ENCODE peak calls at places on chromosomes 13 and 19, in nine cellular contexts. One of them, this sample, is unnamed.

GRCh38 chr13:98466634-98467236 is 110.2 kb downstream of the STK24 start:
- DNase-seq in fibroblast of lung: peak
- DNase-seq in AG04450: no peak
- DNase-seq in keratinocyte: no peak
- DNase-seq in PC-9: peak
- DNase-seq in body of pancreas: peak
- DNase-seq in endothelial cell: peak
- DNase-seq in neural progenitor cell: peak
- DNase-seq in GM06990: no peak
- DNase-seq in this sample: no peak

GRCh38 chr13:33931397-33931987 is 113.5 kb downstream of the RFC3 start:
- DNase-seq in PC-9: no peak
- DNase-seq in keratinocyte: no peak
- DNase-seq in neural progenitor cell: peak
- DNase-seq in AG04450: no peak
- DNase-seq in endothelial cell: peak
- DNase-seq in GM06990: peak
- DNase-seq in fibroblast of lung: peak
- DNase-seq in body of pancreas: no peak
- DNase-seq in this sample: no peak

GRCh38 chr13:35475960-35476943 is at the start of gene MAB21L1:
- DNase-seq in fibroblast of lung: peak
- DNase-seq in neural progenitor cell: peak
- DNase-seq in keratinocyte: no peak
- DNase-seq in AG04450: no peak
- DNase-seq in PC-9: no peak
- DNase-seq in endothelial cell: peak
- DNase-seq in body of pancreas: no peak
- DNase-seq in GM06990: no peak
- DNase-seq in this sample: no peak

GRCh38 chr13:40776232-40776631 is 5.2 kb upstream of the MRPS31 start:
- DNase-seq in neural progenitor cell: no peak
- DNase-seq in keratinocyte: no peak
- DNase-seq in GM06990: no peak
- DNase-seq in PC-9: no peak
- DNase-seq in body of pancreas: no peak
- DNase-seq in endothelial cell: no peak
- DNase-seq in fibroblast of lung: no peak
- DNase-seq in AG04450: no peak
- DNase-seq in this sample: no peak

GRCh38 chr19:8576273-8576993 is 809 bp downstream of the MYO1F start:
- DNase-seq in AG04450: no peak
- DNase-seq in fibroblast of lung: no peak
- DNase-seq in keratinocyte: no peak
- DNase-seq in PC-9: peak
- DNase-seq in GM06990: no peak
- DNase-seq in endothelial cell: no peak
- DNase-seq in neural progenitor cell: no peak
- DNase-seq in body of pancreas: no peak
- DNase-seq in this sample: no peak

GRCh38 chr19:46022061-46022430 is 807 bp downstream of the PGLYRP1 start:
- DNase-seq in PC-9: no peak
- DNase-seq in endothelial cell: no peak
- DNase-seq in neural progenitor cell: no peak
- DNase-seq in keratinocyte: no peak
- DNase-seq in GM06990: no peak
- DNase-seq in fibroblast of lung: no peak
- DNase-seq in AG04450: no peak
- DNase-seq in body of pancreas: no peak
- DNase-seq in this sample: no peak

GRCh38 chr19:33264881-33265445 is 37.4 kb downstream of the CEBPA start:
- DNase-seq in endothelial cell: no peak
- DNase-seq in keratinocyte: no peak
- DNase-seq in neural progenitor cell: no peak
- DNase-seq in GM06990: no peak
- DNase-seq in AG04450: no peak
- DNase-seq in PC-9: no peak
- DNase-seq in body of pancreas: no peak
- DNase-seq in fibroblast of lung: no peak
- DNase-seq in this sample: no peak

GRCh38 chr13:78977311-78977710 is 318.4 kb upstream of the OBI1 start:
- DNase-seq in body of pancreas: no peak
- DNase-seq in AG04450: no peak
- DNase-seq in PC-9: no peak
- DNase-seq in fibroblast of lung: no peak
- DNase-seq in GM06990: no peak
- DNase-seq in keratinocyte: no peak
- DNase-seq in neural progenitor cell: no peak
- DNase-seq in endothelial cell: no peak
- DNase-seq in this sample: no peak

GRCh38 chr13:30256713-30257432 is 50.5 kb downstream of the KATNAL1 start:
- DNase-seq in fibroblast of lung: no peak
- DNase-seq in endothelial cell: no peak
- DNase-seq in neural progenitor cell: no peak
- DNase-seq in GM06990: no peak
- DNase-seq in body of pancreas: no peak
- DNase-seq in PC-9: no peak
- DNase-seq in keratinocyte: no peak
- DNase-seq in AG04450: no peak
- DNase-seq in this sample: no peak

GRCh38 chr19:13961826-13962737 is 9.8 kb downstream of the DCAF15 start:
- DNase-seq in keratinocyte: no peak
- DNase-seq in PC-9: no peak
- DNase-seq in GM06990: no peak
- DNase-seq in neural progenitor cell: peak
- DNase-seq in AG04450: no peak
- DNase-seq in body of pancreas: no peak
- DNase-seq in endothelial cell: no peak
- DNase-seq in fibroblast of lung: no peak
- DNase-seq in this sample: no peak

GRCh38 chr13:98752942-98753290 is 444 bp upstream of the SLC15A1 start:
- DNase-seq in AG04450: no peak
- DNase-seq in PC-9: no peak
- DNase-seq in neural progenitor cell: no peak
- DNase-seq in endothelial cell: no peak
- DNase-seq in keratinocyte: no peak
- DNase-seq in fibroblast of lung: no peak
- DNase-seq in GM06990: no peak
- DNase-seq in body of pancreas: no peak
- DNase-seq in this sample: no peak

GRCh38 chr19:17947815-17948473 is 15.1 kb downstream of the CCDC124 start:
- DNase-seq in fibroblast of lung: peak
- DNase-seq in keratinocyte: no peak
- DNase-seq in neural progenitor cell: peak
- DNase-seq in body of pancreas: peak
- DNase-seq in AG04450: peak
- DNase-seq in GM06990: peak
- DNase-seq in endothelial cell: peak
- DNase-seq in PC-9: peak
- DNase-seq in this sample: peak
- TF ChIP-seq CTCF in fibroblast of lung: no peak
- TF ChIP-seq CTCF in keratinocyte: no peak
- TF ChIP-seq CTCF in neural progenitor cell: no peak
- TF ChIP-seq CTCF in body of pancreas: no peak
- TF ChIP-seq CTCF in AG04450: no peak
- TF ChIP-seq CTCF in GM06990: no peak
- TF ChIP-seq CTCF in endothelial cell: no peak
- TF ChIP-seq CTCF in PC-9: no peak
- TF ChIP-seq CTCF in this sample: no peak

GRCh38 chr19:55809381-55810058 is 22.3 kb downstream of the NLRP11 start:
- DNase-seq in neural progenitor cell: peak
- DNase-seq in PC-9: peak
- DNase-seq in AG04450: no peak
- DNase-seq in fibroblast of lung: peak
- DNase-seq in GM06990: peak
- DNase-seq in keratinocyte: no peak
- DNase-seq in endothelial cell: no peak
- DNase-seq in body of pancreas: peak
- DNase-seq in this sample: peak
- TF ChIP-seq CTCF in neural progenitor cell: peak
- TF ChIP-seq CTCF in PC-9: peak
- TF ChIP-seq CTCF in AG04450: no peak
- TF ChIP-seq CTCF in fibroblast of lung: no peak
- TF ChIP-seq CTCF in GM06990: peak
- TF ChIP-seq CTCF in keratinocyte: no peak
- TF ChIP-seq CTCF in endothelial cell: no peak
- TF ChIP-seq CTCF in body of pancreas: peak
- TF ChIP-seq CTCF in this sample: peak

DNA sequence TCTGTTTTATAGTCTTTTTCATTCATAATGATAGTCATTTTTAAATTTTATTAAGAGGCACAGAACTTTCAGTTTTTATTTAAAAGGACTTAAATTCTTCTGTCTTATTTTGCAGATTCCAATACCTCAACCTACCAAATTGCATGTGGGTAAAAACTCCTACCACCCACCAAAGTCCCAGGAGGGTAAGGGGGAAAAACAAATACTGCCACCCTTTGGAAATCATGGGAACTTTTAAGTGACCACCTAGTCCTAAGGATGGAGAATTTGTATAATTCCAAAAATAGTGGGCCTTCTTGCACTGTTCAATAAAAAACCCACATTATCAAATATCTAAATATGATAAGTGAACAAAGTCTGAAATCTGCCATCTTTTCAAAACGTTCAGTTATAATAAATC is 9.7 kb downstream of the SUPT20H start:
- DNase-seq in AG04450: no peak
- DNase-seq in neural progenitor cell: no peak
- DNase-seq in keratinocyte: no peak
- DNase-seq in endothelial cell: no peak
- DNase-seq in fibroblast of lung: no peak
- DNase-seq in PC-9: no peak
- DNase-seq in GM06990: no peak
- DNase-seq in body of pancreas: no peak
- DNase-seq in this sample: no peak
- TF ChIP-seq CTCF in AG04450: peak
- TF ChIP-seq CTCF in neural progenitor cell: peak
- TF ChIP-seq CTCF in keratinocyte: no peak
- TF ChIP-seq CTCF in endothelial cell: peak
- TF ChIP-seq CTCF in fibroblast of lung: peak
- TF ChIP-seq CTCF in PC-9: no peak
- TF ChIP-seq CTCF in GM06990: no peak
- TF ChIP-seq CTCF in body of pancreas: no peak
- TF ChIP-seq CTCF in this sample: no peak

GRCh38 chr19:48844472-48844871 is 8.2 kb upstream of the HSD17B14 start:
- DNase-seq in endothelial cell: no peak
- DNase-seq in PC-9: peak
- DNase-seq in keratinocyte: no peak
- DNase-seq in fibroblast of lung: peak
- DNase-seq in neural progenitor cell: peak
- DNase-seq in body of pancreas: no peak
- DNase-seq in GM06990: no peak
- DNase-seq in AG04450: peak
- DNase-seq in this sample: no peak
- TF ChIP-seq CTCF in endothelial cell: no peak
- TF ChIP-seq CTCF in PC-9: peak
- TF ChIP-seq CTCF in keratinocyte: no peak
- TF ChIP-seq CTCF in fibroblast of lung: peak
- TF ChIP-seq CTCF in neural progenitor cell: no peak
- TF ChIP-seq CTCF in body of pancreas: peak
- TF ChIP-seq CTCF in GM06990: no peak
- TF ChIP-seq CTCF in AG04450: peak
- TF ChIP-seq CTCF in this sample: no peak

DNA sequence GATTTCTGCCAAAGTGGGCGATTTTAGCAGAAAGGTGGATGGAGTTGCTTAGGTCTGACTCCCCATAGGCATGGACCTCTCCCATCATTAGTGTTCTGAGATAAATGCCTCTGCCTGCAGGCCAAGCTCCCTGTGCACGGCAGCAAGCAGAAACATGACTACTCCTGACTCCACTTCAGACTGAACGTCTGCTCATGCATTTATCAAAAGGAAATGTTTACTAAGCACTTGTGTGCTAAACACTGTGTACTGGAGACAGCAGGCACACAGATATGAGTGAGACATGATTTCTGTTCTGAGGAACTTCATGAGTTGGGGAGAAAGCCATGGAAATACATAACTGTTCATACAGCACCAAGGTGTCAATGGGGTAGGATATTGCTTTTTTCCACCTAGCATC is 149.6 kb downstream of the MIPEP start:
- DNase-seq in AG04450: no peak
- DNase-seq in GM06990: no peak
- DNase-seq in body of pancreas: no peak
- DNase-seq in fibroblast of lung: no peak
- DNase-seq in PC-9: no peak
- DNase-seq in keratinocyte: no peak
- DNase-seq in neural progenitor cell: no peak
- DNase-seq in endothelial cell: no peak
- DNase-seq in this sample: no peak
- TF ChIP-seq CTCF in AG04450: no peak
- TF ChIP-seq CTCF in GM06990: no peak
- TF ChIP-seq CTCF in body of pancreas: no peak
- TF ChIP-seq CTCF in fibroblast of lung: no peak
- TF ChIP-seq CTCF in PC-9: no peak
- TF ChIP-seq CTCF in keratinocyte: no peak
- TF ChIP-seq CTCF in neural progenitor cell: no peak
- TF ChIP-seq CTCF in endothelial cell: no peak
- TF ChIP-seq CTCF in this sample: no peak

GRCh38 chr13:75566658-75567057 is 17.1 kb downstream of the UCHL3 start:
- DNase-seq in keratinocyte: no peak
- DNase-seq in fibroblast of lung: peak
- DNase-seq in GM06990: no peak
- DNase-seq in body of pancreas: no peak
- DNase-seq in AG04450: no peak
- DNase-seq in neural progenitor cell: no peak
- DNase-seq in endothelial cell: no peak
- DNase-seq in PC-9: peak
- DNase-seq in this sample: no peak
- TF ChIP-seq CTCF in keratinocyte: no peak
- TF ChIP-seq CTCF in fibroblast of lung: peak
- TF ChIP-seq CTCF in GM06990: peak
- TF ChIP-seq CTCF in body of pancreas: no peak
- TF ChIP-seq CTCF in AG04450: peak
- TF ChIP-seq CTCF in neural progenitor cell: peak
- TF ChIP-seq CTCF in endothelial cell: no peak
- TF ChIP-seq CTCF in PC-9: peak
- TF ChIP-seq CTCF in this sample: peak